ENCODE peak calls at places on chromosome 21, in five cellular contexts. B, V, Z, P and W are unnamed samples.

GRCh38 chr21:43775190-43775589 is 918 bp downstream of the CSTB start:
- DNase-seq in B (no peak), V (no peak), Z (no peak), P (no peak), W (no peak)

GRCh38 chr21:18369115-18369514 is 34.5 kb downstream of the TMPRSS15 start:
- DNase-seq in B (no peak), V (peak), Z (peak), P (no peak), W (peak)

GRCh38 chr21:35922618-35923017 is 137.7 kb downstream of the SETD4 start:
- DNase-seq in B (peak), V (no peak), Z (no peak), P (no peak), W (peak)

GRCh38 chr21:32140212-32141008 is 138.4 kb downstream of the MIS18A start:
- DNase-seq in B (no peak), V (no peak), Z (no peak), P (no peak), W (no peak)

GRCh38 chr21:35294231-35294898 is 245.3 kb upstream of the RUNX1 start:
- DNase-seq in B (no peak), V (peak), Z (no peak), P (no peak), W (no peak)

GRCh38 chr21:31710586-31710985 is 21.3 kb downstream of the SCAF4 start:
- DNase-seq in B (peak), V (no peak), Z (no peak), P (no peak), W (no peak)

GRCh38 chr21:15208787-15209186 is 144.0 kb upstream of the NRIP1 start:
- DNase-seq in B (no peak), V (no peak), Z (no peak), P (no peak), W (no peak)

GRCh38 chr21:15592271-15592860 is 137.4 kb upstream of the USP25 start:
- DNase-seq in B (peak), V (peak), Z (peak), P (no peak), W (peak)

GRCh38 chr21:27513016-27513415 is 546.1 kb upstream of the ADAMTS5 start:
- DNase-seq in B (no peak), V (no peak), Z (no peak), P (no peak), W (no peak)

GRCh38 chr21:23402929-23403520 is 2204.3 kb downstream of the MRPL39 start:
- DNase-seq in B (no peak), V (no peak), Z (no peak), P (no peak), W (no peak)

GRCh38 chr21:15204887-15205286 is 140.1 kb upstream of the NRIP1 start:
- DNase-seq in B (no peak), V (no peak), Z (no peak), P (no peak), W (no peak)

GRCh38 chr21:16345757-16346156 is 616.0 kb downstream of the USP25 start:
- DNase-seq in B (no peak), V (no peak), Z (no peak), P (no peak), W (no peak)

GRCh38 chr21:43782741-43783700 is 6.4 kb upstream of the RRP1 start:
- DNase-seq in B (no peak), V (no peak), Z (no peak), P (no peak), W (no peak)

GRCh38 chr21:15255359-15256157 is 190.8 kb upstream of the NRIP1 start:
- DNase-seq in B (no peak), V (no peak), Z (no peak), P (no peak), W (no peak)

GRCh38 chr21:17436626-17437111 is 76.2 kb upstream of the CXADR start:
- DNase-seq in B (no peak), V (peak), Z (no peak), P (no peak), W (peak)

GRCh38 chr21:42973309-42973990 is 912 bp upstream of the PKNOX1 start:
- DNase-seq in B (no peak), V (no peak), Z (no peak), P (peak), W (no peak)

GRCh38 chr21:31396399-31396798 is 52.3 kb upstream of the TIAM1 start:
- DNase-seq in B (no peak), V (no peak), Z (no peak), P (no peak), W (no peak)

GRCh38 chr21:43191971-43192370 is 23.2 kb downstream of the CRYAA start:
- DNase-seq in B (no peak), V (no peak), Z (no peak), P (no peak), W (no peak)

GRCh38 chr21:46551636-46552241 is 53.1 kb downstream of the S100B start:
- DNase-seq in B (no peak), V (peak), Z (no peak), P (peak), W (no peak)

GRCh38 chr21:21860888-21861287 is 862.7 kb downstream of the NCAM2 start:
- DNase-seq in B (peak), V (peak), Z (no peak), P (no peak), W (peak)

GRCh38 chr21:34846601-34847112 is 177.9 kb downstream of the CLIC6 start:
- DNase-seq in B (peak), V (peak), Z (peak), P (no peak), W (peak)

GRCh38 chr21:34612557-34612956 is 2.4 kb downstream of the RCAN1 start:
- DNase-seq in B (no peak), V (no peak), Z (no peak), P (no peak), W (no peak)

GRCh38 chr21:27572681-27573080 is 605.8 kb upstream of the ADAMTS5 start:
- DNase-seq in B (peak), V (peak), Z (no peak), P (no peak), W (peak)

GRCh38 chr21:44816761-44817505 is 929 bp downstream of the SUMO3 start:
- DNase-seq in B (no peak), V (no peak), Z (no peak), P (no peak), W (no peak)

GRCh38 chr21:44817506-44817880 is 369 bp downstream of the SUMO3 start:
- DNase-seq in B (peak), V (peak), Z (peak), P (peak), W (peak)

GRCh38 chr21:44815225-44815624 is 2.6 kb downstream of the SUMO3 start:
- DNase-seq in B (no peak), V (no peak), Z (no peak), P (no peak), W (no peak)

GRCh38 chr21:44814498-44815023 is 3.3 kb downstream of the SUMO3 start:
- DNase-seq in B (no peak), V (no peak), Z (no peak), P (no peak), W (no peak)

DNA sequence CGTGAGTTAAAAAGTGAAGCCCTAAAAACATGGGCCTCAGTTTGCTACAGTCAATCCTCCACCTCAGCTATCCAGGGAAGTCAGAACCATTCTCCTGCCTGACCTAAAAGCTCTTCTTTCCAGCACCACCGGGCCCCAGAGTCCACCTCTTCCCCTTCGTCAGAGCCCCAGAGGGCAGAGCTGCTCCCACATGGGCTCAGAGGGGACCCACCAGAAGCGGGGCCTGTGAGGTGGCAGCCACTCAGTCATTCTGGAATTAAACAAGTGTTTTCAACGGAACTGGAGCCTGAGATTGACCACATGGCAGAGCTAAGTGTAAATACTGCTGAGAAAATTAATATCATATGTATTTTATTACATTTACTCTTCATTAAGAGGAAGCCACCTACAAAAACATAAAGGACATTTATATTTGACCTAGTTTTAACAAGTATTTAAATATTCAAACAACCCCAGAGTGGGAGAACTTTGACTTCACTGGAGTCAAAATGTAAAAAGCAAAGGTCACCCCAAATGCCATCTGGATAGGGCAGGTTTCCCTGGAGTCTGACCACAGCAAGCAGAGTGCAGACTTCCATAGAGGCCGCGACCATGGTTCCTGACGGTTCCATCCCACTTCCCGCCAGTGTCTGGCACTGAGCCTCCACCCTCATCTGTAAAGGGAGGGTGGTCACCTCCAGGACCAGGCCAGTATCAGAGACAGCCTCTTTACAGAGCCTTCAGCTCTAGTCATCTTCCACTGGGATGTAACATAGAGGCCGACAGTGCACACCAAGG is 1.8 kb downstream of the SUMO3 start:
- DNase-seq in B (no peak), V (no peak), Z (no peak), P (no peak), W (peak)
- H3K23ac ChIP-seq in B (peak), V (no peak), Z (peak), P (no peak), W (no peak)

GRCh38 chr21:45384656-45385548 is 20.1 kb upstream of the COL18A1 start:
- DNase-seq in B (no peak), V (no peak), Z (no peak), P (no peak), W (no peak)
- H3K4ac ChIP-seq in B (peak), V (no peak), Z (no peak), P (no peak), W (peak)

GRCh38 chr21:37208056-37208705 is 59.0 kb downstream of the VPS26C start:
- DNase-seq in B (no peak), V (no peak), Z (no peak), P (no peak), W (no peak)

GRCh38 chr21:37210017-37210593 is 57.0 kb downstream of the VPS26C start:
- DNase-seq in B (no peak), V (no peak), Z (no peak), P (no peak), W (no peak)

GRCh38 chr21:37206531-37206930 is 60.6 kb downstream of the VPS26C start:
- DNase-seq in B (no peak), V (no peak), Z (no peak), P (no peak), W (no peak)

GRCh38 chr21:37208741-37209225 is 58.4 kb downstream of the VPS26C start:
- DNase-seq in B (no peak), V (no peak), Z (no peak), P (no peak), W (no peak)

DNA sequence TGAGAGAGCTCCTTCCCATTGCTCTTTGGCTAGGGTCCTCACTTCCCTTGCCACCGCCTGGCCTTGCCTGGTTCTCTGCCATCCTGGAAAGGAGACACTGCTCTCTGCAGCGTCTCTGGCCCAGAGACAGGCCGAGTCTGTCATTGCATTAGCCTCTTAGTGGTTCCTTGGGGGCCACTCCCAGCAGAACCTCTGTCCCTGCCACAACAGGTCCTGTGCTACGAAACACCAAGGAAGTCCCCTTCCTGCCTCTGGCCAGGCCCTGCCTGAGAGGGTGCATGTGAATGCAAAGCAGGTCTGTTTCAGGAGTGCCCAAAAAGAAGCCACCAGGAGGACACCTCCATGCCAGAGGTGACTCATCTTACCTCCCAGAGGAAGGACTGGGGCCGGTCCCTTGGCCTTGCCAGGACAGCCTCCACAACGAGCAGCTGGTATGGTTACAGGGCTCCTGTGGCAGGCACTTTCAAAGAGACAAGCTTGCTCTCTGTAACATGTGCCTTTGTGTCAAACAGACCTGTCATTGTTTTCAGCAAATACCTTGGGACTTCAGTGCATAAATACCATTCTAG is 59.6 kb downstream of the VPS26C start:
- DNase-seq in B (no peak), V (no peak), Z (no peak), P (no peak), W (no peak)
- H3K23ac ChIP-seq in B (no peak), V (no peak), Z (peak), P (no peak), W (no peak)

DNA sequence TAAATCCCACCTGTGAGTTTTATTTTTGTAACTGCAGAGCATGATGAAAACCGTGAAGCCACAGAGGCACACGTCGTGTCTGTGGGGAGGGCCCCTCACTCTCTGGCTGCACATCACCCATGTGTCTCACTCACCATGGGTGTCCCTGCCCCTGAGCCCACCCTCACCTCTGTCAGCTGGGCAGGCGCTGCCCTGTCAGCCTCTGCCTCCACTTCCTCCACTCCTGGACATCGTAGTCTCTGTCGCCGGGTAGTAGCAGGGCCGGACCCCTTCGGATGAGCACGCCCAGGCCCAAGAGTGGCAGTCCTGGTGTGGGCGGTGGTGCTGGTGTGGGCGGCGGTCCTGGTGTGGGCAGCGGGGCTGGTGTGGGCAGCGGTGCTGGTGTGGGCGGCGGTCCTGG is 37.3 kb downstream of the COL18A1 start:
- DNase-seq in B (no peak), V (no peak), Z (no peak), P (no peak), W (no peak)
- H3K4ac ChIP-seq in B (no peak), V (no peak), Z (no peak), P (no peak), W (no peak)

GRCh38 chr21:41908829-41909228 is 29.7 kb upstream of the PRDM15 start:
- DNase-seq in B (no peak), V (no peak), Z (no peak), P (no peak), W (no peak)

GRCh38 chr21:41902946-41903345 is 23.8 kb upstream of the PRDM15 start:
- DNase-seq in B (no peak), V (no peak), Z (no peak), P (no peak), W (no peak)

GRCh38 chr21:41906770-41907169 is 27.6 kb upstream of the PRDM15 start:
- DNase-seq in B (no peak), V (no peak), Z (no peak), P (no peak), W (no peak)

GRCh38 chr21:41903559-41904351 is 24.6 kb upstream of the PRDM15 start:
- DNase-seq in B (no peak), V (no peak), Z (no peak), P (no peak), W (no peak)

GRCh38 chr21:41907496-41908258 is 28.5 kb upstream of the PRDM15 start:
- DNase-seq in B (no peak), V (no peak), Z (no peak), P (no peak), W (no peak)
- H3K23ac ChIP-seq in B (no peak), V (no peak), Z (no peak), P (no peak), W (no peak)

GRCh38 chr21:39125752-39126485 is 57.3 kb downstream of the PSMG1 start:
- DNase-seq in B (peak), V (peak), Z (peak), P (peak), W (peak)
- H3K4ac ChIP-seq in B (peak), V (no peak), Z (peak), P (no peak), W (peak)

GRCh38 chr21:33458861-33459260 is 20.9 kb downstream of the TMEM50B start:
- DNase-seq in B (peak), V (no peak), Z (no peak), P (no peak), W (no peak)

GRCh38 chr21:33455858-33456446 is 23.8 kb downstream of the TMEM50B start:
- DNase-seq in B (no peak), V (no peak), Z (no peak), P (no peak), W (no peak)

DNA sequence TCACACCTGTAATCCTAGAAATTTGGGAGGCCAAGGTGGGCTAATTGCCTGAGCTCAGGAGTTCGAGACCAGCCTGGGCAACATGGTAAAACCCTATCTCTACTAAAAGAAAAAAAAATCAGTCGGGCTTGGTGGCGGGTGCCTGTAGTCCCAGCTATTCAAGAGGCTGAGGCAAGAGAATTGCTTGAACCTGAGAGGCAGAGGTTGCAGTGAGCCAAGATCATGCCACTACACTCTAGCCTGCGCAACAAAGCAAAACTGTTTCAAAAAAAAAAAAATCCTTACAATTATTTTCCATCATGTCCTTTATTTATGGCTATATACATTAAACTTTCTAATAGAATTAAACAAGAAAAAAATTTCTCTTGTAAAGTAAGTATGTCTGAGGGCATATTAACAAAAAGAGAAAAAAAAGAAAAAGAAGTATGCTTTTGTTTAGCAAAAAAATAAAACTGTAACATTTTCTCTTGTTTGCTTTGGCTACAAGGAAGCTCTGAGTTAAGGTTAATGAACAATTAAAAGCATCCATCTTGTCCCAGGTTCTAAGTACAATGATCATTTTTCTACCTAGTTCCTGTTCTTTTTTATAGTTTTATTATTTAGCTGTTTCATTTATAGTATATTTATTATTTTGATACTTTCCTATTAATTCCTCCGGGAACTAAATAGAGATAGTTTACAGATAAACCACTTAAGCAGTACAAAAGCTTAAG is 18.1 kb downstream of the TMEM50B start:
- DNase-seq in B (no peak), V (no peak), Z (no peak), P (no peak), W (no peak)
- H3K23ac ChIP-seq in B (no peak), V (no peak), Z (no peak), P (no peak), W (no peak)

DNA sequence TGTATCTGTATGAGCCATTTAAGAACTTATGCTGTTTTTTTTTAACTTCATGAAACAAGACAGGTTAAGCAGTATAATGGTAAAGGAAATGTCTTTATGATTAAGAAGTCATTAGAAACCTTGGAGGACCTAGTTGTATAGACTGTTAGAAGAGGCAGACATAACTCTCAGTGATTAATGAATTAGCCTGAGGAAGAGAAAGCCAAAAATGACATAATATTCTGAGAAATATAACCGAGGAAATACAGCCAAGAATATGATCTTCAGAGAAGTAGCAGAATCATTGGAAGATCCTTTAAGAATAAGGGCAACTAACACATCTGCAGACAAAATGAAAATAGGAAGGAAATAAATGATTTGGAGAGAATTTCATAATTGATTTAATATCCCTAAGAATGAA is 738.1 kb upstream of the NCAM2 start:
- DNase-seq in B (no peak), V (no peak), Z (no peak), P (no peak), W (no peak)
- H3K4ac ChIP-seq in B (no peak), V (no peak), Z (no peak), P (no peak), W (no peak)